ENCODE peak calls at places on chromosomes 3 and 15, in four cellular contexts. One of them, this sample, is unnamed. For H3K4me1, the result is how much of the 10 kb centered on the place peaks cover.

GRCh38 chr3:128549283-128550112 is 56.5 kb upstream of the GATA2 start:
- DNase-seq in adrenal gland: peak
- DNase-seq in breast epithelium: peak
- DNase-seq in iPS DF 6.9: no peak
- DNase-seq in this sample: peak

GRCh38 chr3:184503647-184504046 is 57.9 kb upstream of the EPHB3 start:
- DNase-seq in breast epithelium: no peak
- DNase-seq in adrenal gland: no peak
- DNase-seq in iPS DF 6.9: no peak
- DNase-seq in this sample: no peak

GRCh38 chr3:105823149-105823866 is 45.5 kb downstream of the CBLB start:
- DNase-seq in iPS DF 6.9: no peak
- DNase-seq in adrenal gland: no peak
- DNase-seq in breast epithelium: no peak
- DNase-seq in this sample: no peak

GRCh38 chr3:17238029-17238428 is 353.3 kb downstream of the PLCL2 start:
- DNase-seq in iPS DF 6.9: no peak
- DNase-seq in breast epithelium: no peak
- DNase-seq in adrenal gland: no peak
- DNase-seq in this sample: no peak

GRCh38 chr3:99659032-99659431 is 20.6 kb downstream of the COL8A1 start:
- DNase-seq in adrenal gland: no peak
- DNase-seq in iPS DF 6.9: no peak
- DNase-seq in breast epithelium: no peak
- DNase-seq in this sample: no peak

GRCh38 chr15:39642011-39642640 is 61.2 kb downstream of the THBS1 start:
- DNase-seq in adrenal gland: no peak
- DNase-seq in breast epithelium: no peak
- DNase-seq in iPS DF 6.9: no peak
- DNase-seq in this sample: no peak

GRCh38 chr3:5007873-5008272 is 28.6 kb downstream of the BHLHE40 start:
- DNase-seq in breast epithelium: no peak
- DNase-seq in iPS DF 6.9: no peak
- DNase-seq in adrenal gland: no peak
- DNase-seq in this sample: no peak

GRCh38 chr3:160810360-160810759 is 54.3 kb downstream of the PPM1L start:
- DNase-seq in adrenal gland: no peak
- DNase-seq in iPS DF 6.9: no peak
- DNase-seq in breast epithelium: no peak
- DNase-seq in this sample: no peak

GRCh38 chr15:79230766-79231165 is 51.8 kb upstream of the ANKRD34C start:
- DNase-seq in breast epithelium: no peak
- DNase-seq in adrenal gland: no peak
- DNase-seq in iPS DF 6.9: no peak
- DNase-seq in this sample: no peak

GRCh38 chr15:85625856-85626255 is 168.9 kb downstream of the KLHL25 start:
- DNase-seq in breast epithelium: no peak
- DNase-seq in iPS DF 6.9: no peak
- DNase-seq in adrenal gland: no peak
- DNase-seq in this sample: no peak

GRCh38 chr3:143633816-143634215 is 214.5 kb downstream of the SLC9A9 start:
- DNase-seq in adrenal gland: no peak
- DNase-seq in breast epithelium: no peak
- DNase-seq in iPS DF 6.9: no peak
- DNase-seq in this sample: no peak

GRCh38 chr3:42148982-42149432 is 57.9 kb downstream of the TRAK1 start:
- DNase-seq in adrenal gland: peak
- DNase-seq in breast epithelium: peak
- DNase-seq in iPS DF 6.9: peak
- DNase-seq in this sample: peak

DNA sequence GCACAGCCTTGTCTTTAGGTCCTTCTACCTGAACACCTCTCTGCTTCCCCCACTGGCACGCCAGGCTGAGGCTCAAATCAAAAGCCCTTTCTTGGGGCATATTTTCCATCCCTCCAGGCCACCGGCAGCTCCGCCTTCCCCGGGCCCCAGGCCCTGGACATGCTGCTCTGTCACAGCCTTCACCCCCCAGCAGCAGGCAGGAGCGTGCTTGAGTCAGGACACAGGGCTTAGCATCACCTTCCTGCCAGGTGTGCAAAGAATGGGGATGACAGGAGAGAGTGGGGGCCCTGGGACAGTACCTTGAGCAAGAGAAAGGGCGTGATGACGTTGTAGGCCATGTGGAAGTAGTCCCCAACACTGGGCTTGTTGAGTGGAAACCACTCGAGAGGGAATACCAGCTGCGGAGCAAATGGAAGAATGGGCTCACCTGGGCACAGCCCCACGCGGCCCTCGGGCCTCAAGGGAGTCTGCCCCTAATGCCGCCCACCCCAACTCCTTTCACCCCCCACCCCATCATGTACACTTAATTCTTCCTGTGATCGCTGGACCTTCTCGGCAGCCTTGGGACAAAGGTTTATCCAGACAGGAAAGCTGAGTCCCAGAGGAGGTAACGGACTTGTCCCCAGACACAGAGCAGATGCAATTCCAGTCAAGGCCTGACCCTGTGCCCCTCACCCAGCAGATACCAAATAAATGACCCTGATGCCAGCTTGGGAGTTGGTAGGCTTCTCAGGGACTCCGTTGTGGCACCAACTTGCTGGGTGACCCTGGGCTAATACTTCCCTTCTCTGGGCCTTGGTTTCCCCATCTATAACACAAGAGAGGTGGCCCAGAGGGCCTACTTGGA is 9.1 kb upstream of the CALML4 start:
- DNase-seq in adrenal gland: peak
- DNase-seq in breast epithelium: no peak
- DNase-seq in iPS DF 6.9: no peak
- DNase-seq in this sample: no peak
- H3K4me1 ChIP-seq in adrenal gland: under half
- H3K4me1 ChIP-seq in breast epithelium: under half
- H3K4me1 ChIP-seq in iPS DF 6.9: under half
- H3K4me1 ChIP-seq in this sample: under half

DNA sequence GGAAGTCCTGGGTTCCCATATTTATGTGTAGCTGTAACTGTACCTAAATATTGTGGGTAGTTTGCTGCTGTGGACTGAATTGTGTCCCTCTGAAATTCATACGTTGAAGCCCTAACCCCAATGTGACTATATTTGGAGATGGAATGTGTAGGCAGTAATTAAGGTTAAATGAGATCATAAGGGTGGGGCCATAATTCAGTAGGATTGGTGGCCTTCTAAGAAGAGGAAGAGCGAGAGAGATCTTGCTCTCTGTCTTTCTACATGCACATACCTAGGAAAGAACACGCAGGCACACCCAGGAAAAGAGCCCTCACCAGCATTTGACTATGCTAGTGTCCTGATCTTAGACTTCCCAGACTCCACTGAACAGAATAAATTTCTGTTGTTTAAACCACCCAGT is 67.6 kb upstream of the CFAP20DC start:
- DNase-seq in breast epithelium: no peak
- DNase-seq in adrenal gland: no peak
- DNase-seq in iPS DF 6.9: no peak
- DNase-seq in this sample: no peak
- H3K4me1 ChIP-seq in breast epithelium: under half
- H3K4me1 ChIP-seq in adrenal gland: under half
- H3K4me1 ChIP-seq in iPS DF 6.9: under half
- H3K4me1 ChIP-seq in this sample: under half

GRCh38 chr3:189590223-189590622 is 41.0 kb upstream of the TP63 start:
- DNase-seq in breast epithelium: no peak
- DNase-seq in iPS DF 6.9: no peak
- DNase-seq in adrenal gland: no peak
- DNase-seq in this sample: no peak
- H3K4me1 ChIP-seq in breast epithelium: under half
- H3K4me1 ChIP-seq in iPS DF 6.9: under half
- H3K4me1 ChIP-seq in adrenal gland: under half
- H3K4me1 ChIP-seq in this sample: under half

GRCh38 chr15:77059761-77060345 is 11.1 kb downstream of the TSPAN3 start:
- DNase-seq in adrenal gland: no peak
- DNase-seq in breast epithelium: no peak
- DNase-seq in iPS DF 6.9: no peak
- DNase-seq in this sample: no peak

GRCh38 chr15:77057650-77058049 is 13.3 kb downstream of the TSPAN3 start:
- DNase-seq in breast epithelium: no peak
- DNase-seq in adrenal gland: no peak
- DNase-seq in iPS DF 6.9: no peak
- DNase-seq in this sample: no peak

GRCh38 chr15:77060560-77060959 is 10.3 kb downstream of the TSPAN3 start:
- DNase-seq in breast epithelium: no peak
- DNase-seq in iPS DF 6.9: no peak
- DNase-seq in adrenal gland: no peak
- DNase-seq in this sample: no peak

GRCh38 chr15:77057072-77057471 is 13.8 kb downstream of the TSPAN3 start:
- DNase-seq in breast epithelium: no peak
- DNase-seq in iPS DF 6.9: no peak
- DNase-seq in adrenal gland: no peak
- DNase-seq in this sample: no peak

DNA sequence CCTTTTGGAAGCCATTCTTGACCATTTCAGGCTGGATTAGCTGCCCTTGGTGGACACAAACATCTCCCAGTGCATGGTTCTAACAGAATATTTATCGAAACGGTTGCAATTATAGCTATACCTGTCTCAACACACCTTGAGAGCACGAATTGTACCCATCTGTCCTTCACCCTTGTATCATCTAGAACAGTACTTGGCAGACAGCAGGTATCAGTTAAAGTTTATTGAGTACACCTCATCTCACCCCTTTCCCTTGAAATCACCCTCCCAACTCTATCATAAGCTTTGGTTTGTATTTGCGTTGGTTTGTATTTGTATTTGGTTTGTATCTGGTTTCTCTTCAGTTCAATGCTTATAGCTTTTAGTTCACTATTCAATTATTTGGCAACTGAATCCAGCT is 12.4 kb downstream of the TSPAN3 start:
- DNase-seq in breast epithelium: no peak
- DNase-seq in iPS DF 6.9: no peak
- DNase-seq in adrenal gland: no peak
- DNase-seq in this sample: no peak
- H3K4me1 ChIP-seq in breast epithelium: under half
- H3K4me1 ChIP-seq in iPS DF 6.9: under half
- H3K4me1 ChIP-seq in adrenal gland: under half
- H3K4me1 ChIP-seq in this sample: half or more

DNA sequence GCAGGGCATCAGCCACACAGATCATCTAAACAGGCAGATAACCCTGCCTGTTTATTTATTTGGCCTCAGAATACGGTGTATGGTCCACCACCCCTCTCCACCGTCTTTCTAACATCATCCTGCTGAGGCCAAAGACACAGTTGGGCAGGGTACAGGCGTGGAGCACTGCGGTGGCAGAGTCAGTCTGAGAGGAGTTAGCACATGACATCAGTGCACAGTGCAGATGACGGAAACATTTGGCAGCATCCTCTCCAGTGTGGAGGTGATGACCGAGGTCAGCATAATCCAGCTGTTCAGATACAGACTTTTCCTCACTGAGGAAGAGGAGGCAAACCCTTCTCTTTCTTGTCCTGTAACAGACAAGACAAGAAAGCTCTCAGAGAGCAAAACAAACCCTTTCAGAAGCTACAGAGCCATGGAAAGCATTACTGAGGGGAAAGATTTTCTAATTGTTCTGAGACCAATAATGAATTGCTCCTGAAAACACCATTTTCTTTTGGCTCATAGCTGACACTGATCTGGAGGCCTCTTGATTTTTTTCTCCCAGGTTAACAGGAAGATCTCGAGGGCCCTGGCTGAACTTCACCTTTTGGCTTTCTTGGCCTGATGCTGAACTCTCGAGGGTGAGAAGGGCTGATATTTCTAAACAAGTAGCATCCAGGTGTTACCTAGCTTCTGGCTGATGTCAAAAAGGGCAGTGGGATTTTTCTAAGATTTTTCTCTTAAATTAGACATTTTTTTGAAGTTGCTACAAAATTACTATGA is 20.1 kb upstream of the NFKBIZ start:
- DNase-seq in adrenal gland: peak
- DNase-seq in iPS DF 6.9: no peak
- DNase-seq in breast epithelium: no peak
- DNase-seq in this sample: peak
- H3K4me1 ChIP-seq in adrenal gland: under half
- H3K4me1 ChIP-seq in iPS DF 6.9: under half
- H3K4me1 ChIP-seq in breast epithelium: under half
- H3K4me1 ChIP-seq in this sample: half or more

DNA sequence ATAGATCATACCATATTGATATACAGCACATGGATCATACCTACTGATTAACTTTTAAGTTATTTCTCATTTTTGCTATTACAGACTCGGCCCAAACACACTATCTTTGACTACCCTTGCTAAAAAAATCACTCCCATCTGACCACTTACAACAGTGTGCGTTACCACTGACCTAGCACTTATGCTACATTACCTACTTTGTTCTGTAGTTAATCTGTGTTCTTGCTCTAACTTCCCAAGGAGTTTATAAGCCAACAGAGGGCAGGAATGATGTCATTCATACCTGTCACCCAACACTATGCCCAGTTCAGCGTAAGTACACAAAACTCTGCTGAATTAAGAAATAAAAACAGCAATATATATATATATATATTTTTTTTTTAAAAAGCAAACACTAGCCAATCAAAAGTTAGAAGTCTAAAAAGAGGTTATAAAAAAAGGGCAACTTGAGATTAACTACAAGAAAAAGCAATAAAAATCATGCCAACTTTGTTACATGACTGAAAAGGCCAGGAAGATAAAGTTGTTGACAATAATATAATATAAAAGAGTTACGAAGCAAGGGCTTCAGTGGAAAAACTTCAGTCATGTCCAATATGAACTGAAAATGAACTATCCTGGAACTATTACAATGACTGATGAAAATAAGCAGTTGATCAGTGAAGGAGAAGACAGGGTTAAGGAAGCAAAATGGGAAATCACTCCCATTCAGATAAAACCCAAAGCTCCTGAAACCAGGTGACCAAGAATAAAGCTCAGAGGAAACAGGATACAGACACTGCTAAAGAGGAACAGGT is 33.6 kb downstream of the EDC3 start:
- DNase-seq in breast epithelium: no peak
- DNase-seq in adrenal gland: no peak
- DNase-seq in iPS DF 6.9: no peak
- DNase-seq in this sample: no peak
- H3K4me1 ChIP-seq in breast epithelium: under half
- H3K4me1 ChIP-seq in adrenal gland: under half
- H3K4me1 ChIP-seq in iPS DF 6.9: under half
- H3K4me1 ChIP-seq in this sample: under half

GRCh38 chr15:67166280-67167009 is 88.0 kb downstream of the AAGAB start:
- DNase-seq in adrenal gland: no peak
- DNase-seq in breast epithelium: no peak
- DNase-seq in iPS DF 6.9: no peak
- DNase-seq in this sample: no peak

GRCh38 chr15:67164401-67164791 is 90.1 kb downstream of the AAGAB start:
- DNase-seq in breast epithelium: no peak
- DNase-seq in iPS DF 6.9: no peak
- DNase-seq in adrenal gland: no peak
- DNase-seq in this sample: no peak

GRCh38 chr15:67165653-67166260 is 88.7 kb downstream of the AAGAB start:
- DNase-seq in iPS DF 6.9: peak
- DNase-seq in breast epithelium: no peak
- DNase-seq in adrenal gland: no peak
- DNase-seq in this sample: no peak

GRCh38 chr15:67163180-67163579 is 91.3 kb downstream of the AAGAB start:
- DNase-seq in adrenal gland: no peak
- DNase-seq in iPS DF 6.9: no peak
- DNase-seq in breast epithelium: no peak
- DNase-seq in this sample: no peak

GRCh38 chr15:67164811-67165652 is 89.4 kb downstream of the AAGAB start:
- DNase-seq in breast epithelium: no peak
- DNase-seq in adrenal gland: no peak
- DNase-seq in iPS DF 6.9: no peak
- DNase-seq in this sample: no peak
- H3K4me1 ChIP-seq in breast epithelium: under half
- H3K4me1 ChIP-seq in adrenal gland: under half
- H3K4me1 ChIP-seq in iPS DF 6.9: under half
- H3K4me1 ChIP-seq in this sample: under half

This sample was measured in left lung.